ENCODE peak calls at places on chromosomes 16 and 17, in five cellular contexts. T is ovary, E is breast epithelium, I is thoracic aorta, Y is fibroblast of villous mesenchyme. H is an unnamed sample.

GRCh38 chr17:41466988-41467387 is at the start of gene KRT32:
- DNase-seq in T (no peak), Y (no peak), I (no peak), E (no peak), H (no peak)

GRCh38 chr17:1122681-1123396 is 56.9 kb downstream of the ABR start:
- DNase-seq in E (peak), Y (peak), T (peak), I (no peak), H (no peak)

GRCh38 chr17:44005527-44005864 is 1.1 kb downstream of the NAGS start:
- DNase-seq in I (no peak), T (no peak), Y (no peak), E (no peak), H (no peak)

GRCh38 chr16:81778861-81779539 is at the start of gene PLCG2:
- DNase-seq in T (no peak), I (no peak), Y (peak), E (peak), H (peak)

GRCh38 chr17:36949461-36949927 is 740 bp downstream of the AATF start:
- DNase-seq in I (no peak), E (no peak), T (no peak), Y (no peak), H (no peak)

GRCh38 chr17:33120103-33120502 is 128.5 kb downstream of the SPACA3 start:
- DNase-seq in Y (no peak), I (no peak), T (no peak), E (no peak), H (no peak)

GRCh38 chr16:66472961-66473610 is 46.0 kb downstream of the BEAN1 start:
- DNase-seq in I (no peak), T (no peak), Y (no peak), E (no peak), H (no peak)

GRCh38 chr17:67441052-67441738 is 64.1 kb downstream of the PITPNC1 start:
- DNase-seq in I (peak), E (no peak), T (no peak), Y (peak), H (no peak)

GRCh38 chr16:81350306-81350615 is 35.5 kb downstream of the GAN start:
- DNase-seq in Y (peak), E (no peak), I (no peak), T (no peak), H (peak)

GRCh38 chr17:70096861-70097260 is 21.8 kb downstream of the KCNJ16 start:
- DNase-seq in I (no peak), E (no peak), T (no peak), Y (no peak), H (no peak)

GRCh38 chr17:65485388-65486299 is 75.8 kb downstream of the AXIN2 start:
- DNase-seq in Y (no peak), E (peak), I (peak), T (peak), H (peak)

GRCh38 chr17:37301288-37301687 is 74.5 kb upstream of the C17orf78 start:
- DNase-seq in I (no peak), E (no peak), Y (peak), T (peak), H (peak)

DNA sequence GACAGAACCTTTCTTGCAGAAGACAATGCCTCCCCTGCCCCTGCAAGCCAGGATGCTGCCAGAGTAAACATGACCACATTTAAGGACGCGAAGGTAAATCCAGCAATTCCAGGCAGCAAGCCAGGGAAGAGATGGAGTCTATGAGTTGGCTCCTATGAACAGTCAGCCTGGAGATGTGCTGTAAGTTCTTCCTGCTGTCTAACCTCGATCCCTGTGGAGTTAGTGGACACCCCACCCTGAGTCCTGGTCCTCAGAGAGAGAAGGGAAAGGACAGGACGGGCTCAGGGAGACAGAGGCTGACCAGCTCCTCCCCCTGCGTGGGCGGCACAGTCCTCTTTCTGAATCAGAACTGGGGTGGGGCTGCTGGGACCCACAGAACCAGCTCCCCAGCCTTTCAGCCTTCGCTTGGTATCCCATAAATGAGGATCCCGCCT is 24.9 kb downstream of the CDC42EP4 start:
- DNase-seq in T (no peak), I (no peak), Y (peak), E (no peak), H (peak)
- TF ChIP-seq CTCF in T (no peak), I (no peak), Y (no peak), E (no peak), H (no peak)

GRCh38 chr17:42675984-42676423 is 790 bp downstream of the PLEKHH3 start:
- DNase-seq in T (peak), Y (peak), E (peak), I (no peak), H (peak)

GRCh38 chr17:42674755-42675347 is 1.9 kb downstream of the PLEKHH3 start:
- DNase-seq in E (no peak), Y (no peak), T (no peak), I (no peak), H (no peak)

GRCh38 chr17:42675348-42675983 is 1.3 kb downstream of the PLEKHH3 start:
- DNase-seq in T (peak), E (no peak), Y (no peak), I (no peak), H (no peak)

GRCh38 chr17:42673266-42673884 is 3.4 kb downstream of the PLEKHH3 start:
- DNase-seq in Y (no peak), T (no peak), E (no peak), I (no peak), H (no peak)

DNA sequence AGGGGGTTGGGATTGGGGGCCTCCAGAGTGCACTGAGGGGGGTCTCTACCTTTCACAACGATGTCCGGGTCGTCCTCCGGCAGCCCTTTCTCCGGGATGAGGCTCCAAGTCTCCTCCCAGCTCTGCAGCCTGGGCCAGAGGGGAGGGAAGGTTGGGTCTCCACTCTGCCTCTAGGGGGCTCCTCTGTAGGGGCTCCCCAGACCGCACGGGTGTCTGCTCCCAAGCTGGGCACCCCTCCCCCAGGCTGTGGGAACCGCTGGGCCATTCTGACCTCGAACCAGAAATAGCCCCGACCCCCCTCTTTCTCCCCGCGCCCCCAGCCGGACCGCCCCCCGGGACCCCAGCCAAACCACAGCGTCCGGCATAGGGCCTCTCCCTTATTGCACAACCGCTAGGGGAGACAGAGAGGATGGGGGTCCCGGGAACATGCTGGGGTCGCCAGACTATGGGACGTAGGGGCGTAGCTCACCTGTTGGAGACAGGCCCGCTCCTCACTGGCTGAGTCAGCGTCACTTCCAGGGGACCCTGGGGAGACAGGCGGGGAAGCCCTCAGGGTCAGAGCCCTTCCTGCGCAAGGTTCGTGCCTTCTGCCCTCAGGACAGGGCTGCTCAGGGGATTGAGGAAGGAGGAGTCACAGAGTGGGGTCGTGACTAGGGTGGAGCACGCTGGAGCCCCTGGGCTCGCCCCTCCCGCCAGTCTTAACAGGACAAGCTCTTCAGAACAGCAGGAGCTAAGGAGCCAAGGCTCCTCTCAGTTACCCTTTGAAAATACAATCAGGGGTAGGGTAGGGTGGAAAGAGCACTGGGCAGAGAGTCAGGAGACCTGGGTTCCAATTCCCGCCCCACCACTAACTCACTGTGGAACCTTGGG is 2.7 kb downstream of the PLEKHH3 start:
- DNase-seq in T (peak), I (no peak), E (no peak), Y (peak), H (no peak)
- TF ChIP-seq CTCF in T (peak), I (peak), E (peak), Y (peak), H (peak)

DNA sequence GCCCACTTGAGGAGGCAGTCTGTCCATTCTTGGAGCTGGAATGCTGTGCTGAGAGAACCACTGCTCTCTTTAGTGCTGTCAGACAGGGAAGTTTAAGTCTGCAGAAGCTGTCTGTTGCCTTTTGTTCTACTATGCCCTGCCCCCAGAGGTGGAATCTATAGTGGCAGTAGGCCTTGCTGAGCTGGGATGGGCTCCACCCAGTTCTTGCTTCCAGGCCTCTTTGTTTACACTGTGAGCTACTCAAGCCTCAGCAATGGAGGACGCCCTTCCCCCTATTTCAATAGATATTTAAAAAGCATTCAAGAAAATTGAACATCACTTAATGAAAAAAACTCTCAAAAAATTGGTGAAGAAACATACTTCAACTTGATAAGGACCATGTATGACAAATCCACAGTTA is 313.5 kb downstream of the PHKB start:
- DNase-seq in Y (peak), E (no peak), T (no peak), I (no peak), H (peak)
- TF ChIP-seq CTCF in Y (peak), E (no peak), T (no peak), I (no peak), H (peak)

GRCh38 chr17:62692721-62693431 is 65.4 kb downstream of the MRC2 start:
- DNase-seq in Y (peak), E (no peak), T (no peak), I (no peak), H (no peak)
- TF ChIP-seq CTCF in Y (peak), E (no peak), T (no peak), I (peak), H (peak)

DNA sequence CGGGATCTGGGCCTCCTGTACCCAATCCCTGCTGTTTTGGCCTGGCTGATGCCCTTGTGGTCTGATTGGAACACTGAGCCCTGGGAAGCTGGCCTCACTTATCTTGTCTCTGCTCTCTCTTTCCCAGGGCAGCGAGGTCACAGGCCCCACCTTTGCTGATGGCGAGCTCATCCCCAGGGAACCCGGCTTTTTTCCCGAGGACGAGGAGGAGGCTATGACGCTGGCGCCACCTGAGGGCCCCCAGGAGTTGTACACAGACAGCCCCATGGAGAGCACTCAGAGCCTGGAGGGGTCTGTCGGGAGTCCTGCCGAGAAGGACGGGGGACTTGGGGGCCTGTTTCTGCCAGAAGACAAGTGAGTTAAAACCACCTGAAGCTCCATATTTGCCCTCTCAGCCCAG is 126.0 kb downstream of the RAB11FIP4 start:
- DNase-seq in Y (no peak), I (no peak), E (no peak), T (no peak), H (no peak)
- TF ChIP-seq CTCF in Y (peak), I (no peak), E (no peak), T (no peak), H (no peak)

H was measured in LNCaP clone FGC.